ENCODE peak calls at places on chromosome 3, in nine cellular contexts. S is Right ventricle myocardium superior, Z is fibroblast of lung, R is ascending aorta, B is colonic mucosa, H is neuronal stem cell, F is GM03348, I is tibial artery, E is RPMI7951. T is an unnamed sample.
A peak's percentile ranks its signal among the peaks of the same experiment; 100 is the strongest.

GRCh38 chr3:138043266-138044029 is 33.5 kb downstream of the CLDN18 start:
- DNase-seq in S (no peak), E (peak; percentile 76), B (no peak), Z (peak; percentile 95), I (no peak), F (peak; percentile 70), R (no peak), H (no peak), T (no peak)

GRCh38 chr3:171606151-171606751 is 146.0 kb upstream of the TNIK start:
- DNase-seq in B (no peak), H (no peak), Z (peak; percentile 8), S (no peak), R (no peak), E (peak; percentile 56), I (no peak), F (no peak), T (no peak)

GRCh38 chr3:139037478-139037877 is 7.2 kb downstream of the PRR23C start:
- DNase-seq in F (no peak), H (no peak), Z (no peak), I (no peak), S (no peak), B (no peak), E (no peak), R (no peak), T (no peak)

GRCh38 chr3:139546772-139547171 is 7.2 kb upstream of the RBP1 start:
- DNase-seq in I (no peak), E (no peak), H (no peak), B (no peak), S (no peak), Z (no peak), R (no peak), F (no peak), T (no peak)

GRCh38 chr3:156187146-156187769 is 66.9 kb downstream of the KCNAB1 start:
- DNase-seq in S (no peak), Z (no peak), F (peak; percentile 52), B (no peak), E (peak; percentile 65), H (no peak), I (no peak), R (no peak), T (no peak)

GRCh38 chr3:114866430-114866829 is 280.7 kb downstream of the ZBTB20 start:
- DNase-seq in F (no peak), S (no peak), Z (no peak), B (no peak), I (no peak), R (no peak), E (no peak), H (no peak), T (no peak)

GRCh38 chr3:195247086-195247862 is 23.7 kb downstream of the XXYLT1 start:
- DNase-seq in B (no peak), H (no peak), Z (no peak), S (no peak), I (peak; percentile 45), F (no peak), R (peak; percentile 53), E (no peak), T (peak; percentile 43)

GRCh38 chr3:15562560-15562959 is 38.8 kb downstream of the HACL1 start:
- DNase-seq in S (no peak), B (no peak), I (no peak), Z (no peak), H (no peak), F (no peak), R (no peak), E (no peak), T (no peak)

GRCh38 chr3:138767498-138768104 is 67.1 kb downstream of the PIK3CB start:
- DNase-seq in F (no peak), E (no peak), H (no peak), Z (no peak), B (no peak), R (no peak), S (no peak), I (no peak), T (no peak)

GRCh38 chr3:37162501-37163245 is 11.7 kb downstream of the LRRFIP2 start:
- DNase-seq in S (no peak), I (no peak), R (no peak), Z (no peak), F (no peak), H (no peak), E (peak; percentile 56), B (no peak), T (no peak)

GRCh38 chr3:129892857-129893615 is 475 bp downstream of the TMCC1 start:
- DNase-seq in H (peak; percentile 72), S (peak; percentile 82), I (peak; percentile 64), E (peak; percentile 76), B (peak; percentile 56), F (no peak), Z (peak; percentile 12), R (peak; percentile 76), T (peak; percentile 91)

GRCh38 chr3:61580982-61581654 is 19.7 kb downstream of the PTPRG start:
- DNase-seq in R (no peak), F (no peak), Z (no peak), H (no peak), B (no peak), S (no peak), E (no peak), I (no peak), T (no peak)

GRCh38 chr3:131033480-131034080 is 6.9 kb downstream of the NEK11 start:
- DNase-seq in H (peak; percentile 39), F (peak; percentile 42), S (no peak), I (no peak), R (no peak), Z (peak; percentile 72), B (peak; percentile 45), E (peak; percentile 39), T (no peak)

GRCh38 chr3:66885326-66886000 is 112.6 kb upstream of the KBTBD8 start:
- DNase-seq in I (no peak), Z (peak; percentile 69), H (no peak), E (peak; percentile 40), B (no peak), S (no peak), F (no peak), R (no peak), T (no peak)

GRCh38 chr3:170421147-170421641 is 2.5 kb downstream of the CLDN11 start:
- DNase-seq in E (peak; percentile 62), I (no peak), Z (peak; percentile 50), S (no peak), F (peak; percentile 62), R (no peak), B (no peak), H (no peak), T (no peak)

GRCh38 chr3:87298111-87298718 is 21.8 kb upstream of the POU1F1 start:
- DNase-seq in F (peak; percentile 55), I (no peak), R (no peak), H (peak; percentile 31), S (no peak), E (peak; percentile 47), B (no peak), Z (peak; percentile 54), T (no peak)

GRCh38 chr3:23685484-23686258 is 120.1 kb upstream of the UBE2E1 start:
- DNase-seq in B (peak; percentile 91), F (peak; percentile 90), H (no peak), Z (peak; percentile 99), E (peak; percentile 100), I (peak; percentile 90), R (peak; percentile 94), S (peak; percentile 66), T (peak; percentile 73)

GRCh38 chr3:172096881-172097420 is 57.6 kb downstream of the FNDC3B start:
- DNase-seq in B (peak; percentile 60), H (no peak), F (peak; percentile 44), E (peak; percentile 93), I (no peak), S (no peak), Z (peak; percentile 74), R (no peak), T (no peak)

GRCh38 chr3:139434764-139435291 is 41.5 kb downstream of the RBP2 start:
- DNase-seq in R (no peak), E (no peak), I (no peak), S (peak; percentile 44), Z (peak; percentile 36), H (no peak), B (no peak), F (peak; percentile 66), T (no peak)

GRCh38 chr3:94252316-94252715 is 189.5 kb downstream of the NSUN3 start:
- DNase-seq in S (no peak), B (no peak), R (no peak), E (no peak), I (no peak), H (no peak), Z (no peak), F (no peak), T (no peak)

GRCh38 chr3:46393554-46394434 is 13.1 kb downstream of the CCR5AS start:
- DNase-seq in S (no peak), Z (no peak), B (no peak), H (no peak), E (no peak), R (no peak), I (no peak), F (no peak), T (no peak)